ENCODE peak calls at places on chromosome 21, in seven cellular contexts. One of them, this sample, is unnamed.

GRCh38 chr21:26169061-26169610 is 1.4 kb downstream of the APP start:
- DNase-seq in WTC11: no peak
- DNase-seq in HCT116: peak; percentile 29
- DNase-seq in HepG2: peak; percentile 41
- DNase-seq in H1: peak; percentile 53
- DNase-seq in K562: no peak
- DNase-seq in GM12878: peak; percentile 24
- DNase-seq in this sample: peak; percentile 73

GRCh38 chr21:33205476-33205875 is 24.3 kb upstream of the IFNAR2 start:
- DNase-seq in WTC11: no peak
- DNase-seq in HCT116: no peak
- DNase-seq in HepG2: no peak
- DNase-seq in H1: no peak
- DNase-seq in K562: no peak
- DNase-seq in GM12878: no peak
- DNase-seq in this sample: no peak

GRCh38 chr21:23986987-23987386 is 1620.3 kb downstream of the MRPL39 start:
- DNase-seq in WTC11: no peak
- DNase-seq in HCT116: no peak
- DNase-seq in HepG2: no peak
- DNase-seq in H1: no peak
- DNase-seq in K562: no peak
- DNase-seq in GM12878: no peak
- DNase-seq in this sample: no peak

GRCh38 chr21:15054089-15054488 is 10.7 kb downstream of the NRIP1 start:
- DNase-seq in WTC11: no peak
- DNase-seq in HCT116: no peak
- DNase-seq in HepG2: no peak
- DNase-seq in H1: no peak
- DNase-seq in K562: no peak
- DNase-seq in GM12878: no peak
- DNase-seq in this sample: no peak

GRCh38 chr21:41167348-41168342 is at the start of gene BACE2:
- DNase-seq in WTC11: peak; percentile 69
- DNase-seq in HCT116: no peak
- DNase-seq in HepG2: no peak
- DNase-seq in H1: peak; percentile 84
- DNase-seq in K562: peak; percentile 68
- DNase-seq in GM12878: no peak
- DNase-seq in this sample: peak; percentile 72

GRCh38 chr21:20270365-20271055 is 727.7 kb upstream of the NCAM2 start:
- DNase-seq in WTC11: no peak
- DNase-seq in HCT116: no peak
- DNase-seq in HepG2: no peak
- DNase-seq in H1: no peak
- DNase-seq in K562: no peak
- DNase-seq in GM12878: no peak
- DNase-seq in this sample: no peak

GRCh38 chr21:25459365-25459764 is 147.9 kb downstream of the MRPL39 start:
- DNase-seq in WTC11: no peak
- DNase-seq in HCT116: no peak
- DNase-seq in HepG2: no peak
- DNase-seq in H1: no peak
- DNase-seq in K562: no peak
- DNase-seq in GM12878: no peak
- DNase-seq in this sample: no peak

GRCh38 chr21:32094792-32095191 is 184.1 kb downstream of the MIS18A start:
- DNase-seq in WTC11: no peak
- DNase-seq in HCT116: peak; percentile 29
- DNase-seq in HepG2: no peak
- DNase-seq in H1: no peak
- DNase-seq in K562: no peak
- DNase-seq in GM12878: no peak
- DNase-seq in this sample: no peak

GRCh38 chr21:25997788-25998611 is 172.6 kb downstream of the APP start:
- DNase-seq in WTC11: peak; percentile 23
- DNase-seq in HCT116: peak; percentile 65
- DNase-seq in HepG2: peak; percentile 88
- DNase-seq in H1: no peak
- DNase-seq in K562: no peak
- DNase-seq in GM12878: no peak
- DNase-seq in this sample: no peak

GRCh38 chr21:40516336-40516735 is 330.6 kb downstream of the DSCAM start:
- DNase-seq in WTC11: peak; percentile 18
- DNase-seq in HCT116: no peak
- DNase-seq in HepG2: no peak
- DNase-seq in H1: peak; percentile 48
- DNase-seq in K562: no peak
- DNase-seq in GM12878: no peak
- DNase-seq in this sample: no peak

GRCh38 chr21:34878501-34878900 is 170.6 kb downstream of the RUNX1 start:
- DNase-seq in WTC11: no peak
- DNase-seq in HCT116: no peak
- DNase-seq in HepG2: peak; percentile 23
- DNase-seq in H1: no peak
- DNase-seq in K562: no peak
- DNase-seq in GM12878: no peak
- DNase-seq in this sample: no peak

GRCh38 chr21:25636727-25637126 is 2.3 kb upstream of the JAM2 start:
- DNase-seq in WTC11: no peak
- DNase-seq in HCT116: no peak
- DNase-seq in HepG2: no peak
- DNase-seq in H1: no peak
- DNase-seq in K562: no peak
- DNase-seq in GM12878: no peak
- DNase-seq in this sample: no peak

GRCh38 chr21:41366522-41367151 is 4.8 kb downstream of the MX2 start:
- DNase-seq in WTC11: no peak
- DNase-seq in HCT116: no peak
- DNase-seq in HepG2: peak; percentile 94
- DNase-seq in H1: no peak
- DNase-seq in K562: peak; percentile 65
- DNase-seq in GM12878: peak; percentile 78
- DNase-seq in this sample: no peak

GRCh38 chr21:42406846-42407245 is 3.1 kb downstream of the UBASH3A start:
- DNase-seq in WTC11: no peak
- DNase-seq in HCT116: no peak
- DNase-seq in HepG2: no peak
- DNase-seq in H1: no peak
- DNase-seq in K562: no peak
- DNase-seq in GM12878: no peak
- DNase-seq in this sample: no peak

GRCh38 chr21:42404534-42404933 is 832 bp downstream of the UBASH3A start:
- DNase-seq in WTC11: no peak
- DNase-seq in HCT116: no peak
- DNase-seq in HepG2: no peak
- DNase-seq in H1: no peak
- DNase-seq in K562: peak; percentile 40
- DNase-seq in GM12878: no peak
- DNase-seq in this sample: no peak

GRCh38 chr21:42405064-42406059 is 1.7 kb downstream of the UBASH3A start:
- DNase-seq in WTC11: no peak
- DNase-seq in HCT116: no peak
- DNase-seq in HepG2: no peak
- DNase-seq in H1: no peak
- DNase-seq in K562: no peak
- DNase-seq in GM12878: no peak
- DNase-seq in this sample: no peak

GRCh38 chr21:42407476-42407875 is 3.8 kb downstream of the UBASH3A start:
- DNase-seq in WTC11: no peak
- DNase-seq in HCT116: no peak
- DNase-seq in HepG2: no peak
- DNase-seq in H1: no peak
- DNase-seq in K562: no peak
- DNase-seq in GM12878: no peak
- DNase-seq in this sample: no peak

DNA sequence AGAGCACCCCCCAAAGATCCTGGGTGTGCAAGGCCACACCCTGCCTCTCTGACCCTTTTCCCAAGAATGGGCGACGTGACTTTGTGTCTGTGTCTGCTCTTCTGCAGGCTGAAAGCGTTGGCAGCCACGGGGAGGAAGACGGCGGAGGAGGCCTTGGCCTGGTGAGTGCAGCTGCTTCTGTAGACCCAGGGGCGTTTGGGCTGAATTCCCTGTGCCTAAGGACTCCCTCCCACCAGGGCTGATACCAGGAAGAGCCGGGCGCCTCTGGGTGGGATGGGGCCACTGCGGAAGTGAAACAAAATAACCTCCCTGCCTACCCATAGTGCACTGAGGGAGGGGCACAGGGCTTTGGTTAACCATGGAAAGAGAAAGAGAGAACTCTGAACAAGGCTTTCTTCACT is 2.5 kb downstream of the UBASH3A start:
- DNase-seq in WTC11: no peak
- DNase-seq in HCT116: no peak
- DNase-seq in HepG2: no peak
- DNase-seq in H1: no peak
- DNase-seq in K562: no peak
- DNase-seq in GM12878: no peak
- DNase-seq in this sample: no peak
- TF ChIP-seq SP1 in WTC11: no peak
- TF ChIP-seq SP1 in HCT116: no peak
- TF ChIP-seq SP1 in HepG2: no peak
- TF ChIP-seq SP1 in H1: no peak
- TF ChIP-seq SP1 in K562: no peak
- TF ChIP-seq SP1 in GM12878: no peak
- TF ChIP-seq SP1 in this sample: no peak

DNA sequence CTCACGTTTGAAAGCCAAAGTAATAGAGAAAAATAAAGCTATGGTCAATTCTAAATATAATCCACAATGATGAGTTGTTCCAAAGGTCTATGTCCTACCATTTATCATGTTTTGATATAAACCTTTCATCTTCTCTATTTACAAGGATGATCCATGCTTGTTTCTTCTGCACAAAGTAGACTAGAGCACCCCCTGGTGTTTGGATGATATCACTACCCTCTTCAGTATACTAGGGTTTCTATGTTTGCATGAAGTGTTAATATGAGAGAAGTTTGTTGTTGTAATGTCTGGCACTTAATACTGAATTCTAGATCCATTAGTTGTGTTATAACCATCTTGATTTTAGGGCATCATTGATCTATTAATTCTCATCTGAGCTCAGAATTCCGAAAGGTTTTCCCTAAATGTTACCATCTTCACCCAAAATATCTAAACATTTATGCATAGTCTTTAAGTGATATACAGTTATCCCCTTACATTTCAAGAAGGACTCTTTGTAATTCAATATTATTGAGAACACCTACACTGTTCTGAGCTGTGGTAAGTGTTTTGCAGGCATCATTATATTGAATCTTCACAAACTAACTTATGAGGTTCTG is 21.1 kb downstream of the CLDN8 start:
- DNase-seq in WTC11: no peak
- DNase-seq in HCT116: no peak
- DNase-seq in HepG2: peak; percentile 10
- DNase-seq in H1: no peak
- DNase-seq in K562: peak; percentile 37
- DNase-seq in GM12878: no peak
- DNase-seq in this sample: peak; percentile 22
- TF ChIP-seq SP1 in WTC11: no peak
- TF ChIP-seq SP1 in HCT116: no peak
- TF ChIP-seq SP1 in HepG2: no peak
- TF ChIP-seq SP1 in H1: no peak
- TF ChIP-seq SP1 in K562: no peak
- TF ChIP-seq SP1 in GM12878: no peak
- TF ChIP-seq SP1 in this sample: no peak

GRCh38 chr21:36697473-36698159 is 1.3 kb upstream of the SIM2 start:
- DNase-seq in WTC11: peak; percentile 67
- DNase-seq in HCT116: no peak
- DNase-seq in HepG2: no peak
- DNase-seq in H1: peak; percentile 78
- DNase-seq in K562: no peak
- DNase-seq in GM12878: no peak
- DNase-seq in this sample: no peak

GRCh38 chr21:36695671-36696389 is 3.1 kb upstream of the SIM2 start:
- DNase-seq in WTC11: peak; percentile 78
- DNase-seq in HCT116: no peak
- DNase-seq in HepG2: no peak
- DNase-seq in H1: peak; percentile 79
- DNase-seq in K562: no peak
- DNase-seq in GM12878: no peak
- DNase-seq in this sample: no peak

GRCh38 chr21:36695283-36695634 is 3.7 kb upstream of the SIM2 start:
- DNase-seq in WTC11: no peak
- DNase-seq in HCT116: no peak
- DNase-seq in HepG2: no peak
- DNase-seq in H1: no peak
- DNase-seq in K562: no peak
- DNase-seq in GM12878: no peak
- DNase-seq in this sample: no peak

GRCh38 chr21:36696640-36697472 is 2.1 kb upstream of the SIM2 start:
- DNase-seq in WTC11: peak; percentile 47
- DNase-seq in HCT116: no peak
- DNase-seq in HepG2: no peak
- DNase-seq in H1: peak; percentile 56
- DNase-seq in K562: no peak
- DNase-seq in GM12878: no peak
- DNase-seq in this sample: no peak

DNA sequence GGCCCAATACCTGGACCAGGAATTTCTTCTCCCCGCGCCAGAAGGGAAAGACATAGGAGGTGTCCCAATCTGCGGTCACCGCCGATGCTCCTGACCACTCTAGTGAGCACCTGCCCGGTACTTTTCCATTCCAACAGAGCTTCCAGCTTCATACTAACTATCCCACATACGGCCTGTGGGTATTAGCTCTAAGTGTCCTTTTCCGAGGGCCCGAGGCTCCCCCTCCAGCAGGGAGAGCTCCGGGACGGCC is 2.6 kb upstream of the SIM2 start:
- DNase-seq in WTC11: no peak
- DNase-seq in HCT116: no peak
- DNase-seq in HepG2: no peak
- DNase-seq in H1: no peak
- DNase-seq in K562: no peak
- DNase-seq in GM12878: no peak
- DNase-seq in this sample: no peak
- TF ChIP-seq SP1 in WTC11: no peak
- TF ChIP-seq SP1 in HCT116: no peak
- TF ChIP-seq SP1 in HepG2: no peak
- TF ChIP-seq SP1 in H1: no peak
- TF ChIP-seq SP1 in K562: no peak
- TF ChIP-seq SP1 in GM12878: no peak
- TF ChIP-seq SP1 in this sample: no peak

DNA sequence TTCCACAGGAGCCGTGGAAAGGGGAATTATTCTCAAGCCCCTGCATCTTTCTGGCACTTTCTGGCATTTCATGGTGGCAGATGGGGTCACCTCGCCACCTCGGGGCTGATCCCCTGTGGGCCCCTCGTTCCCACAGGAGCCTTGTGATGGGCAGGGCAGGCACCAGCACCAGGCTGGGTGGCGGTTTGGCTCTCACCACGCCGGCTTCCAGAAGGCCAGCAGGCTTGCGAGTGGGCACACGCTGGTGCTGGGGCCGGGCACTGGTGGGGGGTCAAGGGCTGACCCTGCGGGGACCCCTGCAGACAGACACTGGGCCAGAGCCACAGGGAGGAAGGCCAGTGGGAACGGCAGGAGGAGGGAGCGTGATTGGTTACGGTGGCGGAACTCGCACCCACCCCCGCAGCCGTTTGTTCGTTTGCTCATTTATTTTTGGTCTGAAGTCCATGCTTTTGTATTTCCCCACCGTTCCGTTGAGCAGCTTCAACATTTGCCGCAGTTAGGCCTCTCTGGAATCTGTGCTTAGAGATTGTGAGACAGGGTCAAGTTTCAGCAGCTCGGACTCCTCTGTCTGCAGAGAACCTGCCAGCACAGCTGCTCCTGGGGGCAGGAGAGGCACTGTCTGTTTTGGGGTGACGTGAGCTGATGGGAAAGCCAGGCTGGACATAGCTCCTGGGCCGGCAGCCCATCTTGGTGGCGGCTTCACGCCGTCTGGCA is 5.3 kb downstream of the COL18A1 start:
- DNase-seq in WTC11: no peak
- DNase-seq in HCT116: no peak
- DNase-seq in HepG2: peak; percentile 92
- DNase-seq in H1: no peak
- DNase-seq in K562: peak; percentile 56
- DNase-seq in GM12878: no peak
- DNase-seq in this sample: no peak
- TF ChIP-seq SP1 in WTC11: no peak
- TF ChIP-seq SP1 in HCT116: no peak
- TF ChIP-seq SP1 in HepG2: no peak
- TF ChIP-seq SP1 in H1: no peak
- TF ChIP-seq SP1 in K562: no peak
- TF ChIP-seq SP1 in GM12878: no peak
- TF ChIP-seq SP1 in this sample: no peak

This sample was measured in HEK293T.